ENCODE peak calls at places on chromosomes 3 and 15, in four cellular contexts. A is HepG2, V is K562, G is GM12878. S is an unnamed sample.

GRCh38 chr15:78715930-78716329 is 74.9 kb upstream of the CHRNB4 start:
- DNase-seq in A (no peak), G (no peak), V (no peak), S (no peak)

GRCh38 chr3:149368201-149368849 is 9.1 kb downstream of the TM4SF1 start:
- DNase-seq in V (no peak), A (no peak), G (no peak), S (no peak)

GRCh38 chr15:26921433-26921832 is 49.5 kb upstream of the GABRG3 start:
- DNase-seq in V (no peak), G (no peak), A (no peak), S (no peak)

GRCh38 chr3:128103277-128103676 is 20.3 kb downstream of the RUVBL1 start:
- DNase-seq in V (no peak), A (no peak), G (no peak), S (no peak)

GRCh38 chr15:63465104-63465503 is 39.3 kb upstream of the USP3 start:
- DNase-seq in A (no peak), G (no peak), V (no peak), S (no peak)

GRCh38 chr3:114542359-114542758 is 248.5 kb downstream of the TIGIT start:
- DNase-seq in G (no peak), A (no peak), V (no peak), S (no peak)

GRCh38 chr3:194176274-194176991 is 40.5 kb downstream of the HES1 start:
- DNase-seq in G (no peak), V (no peak), A (no peak), S (no peak)

GRCh38 chr3:136818191-136818850 is 605 bp upstream of the SLC35G2 start:
- DNase-seq in A (peak), V (peak), G (no peak), S (peak)

GRCh38 chr15:67508367-67508766 is 12.6 kb upstream of the C15orf61 start:
- DNase-seq in A (no peak), V (no peak), G (no peak), S (no peak)

GRCh38 chr15:85044251-85044853 is 62.7 kb downstream of the PDE8A start:
- DNase-seq in G (peak), A (peak), V (peak), S (peak)

GRCh38 chr3:173411288-173412064 is 13.9 kb downstream of the NLGN1 start:
- DNase-seq in G (no peak), V (peak), A (peak), S (peak)

GRCh38 chr15:89845305-89845893 is 30.7 kb upstream of the ANPEP start:
- DNase-seq in A (peak), G (no peak), V (no peak), S (no peak)

GRCh38 chr15:88036154-88036839 is 220.2 kb downstream of the NTRK3 start:
- DNase-seq in A (no peak), V (no peak), G (no peak), S (no peak)

GRCh38 chr3:113685956-113686721 is 10.3 kb downstream of the USF3 start:
- DNase-seq in G (no peak), V (no peak), A (peak), S (no peak)

GRCh38 chr15:91559066-91559465 is 294.4 kb upstream of the SLCO3A1 start:
- DNase-seq in G (no peak), V (no peak), A (peak), S (no peak)

GRCh38 chr15:91549581-91549980 is 303.9 kb upstream of the SLCO3A1 start:
- DNase-seq in G (no peak), V (no peak), A (no peak), S (no peak)

GRCh38 chr15:91552555-91552954 is 301.0 kb upstream of the SLCO3A1 start:
- DNase-seq in V (no peak), G (no peak), A (no peak), S (no peak)

GRCh38 chr15:91553455-91553854 is 300.1 kb upstream of the SLCO3A1 start:
- DNase-seq in V (no peak), A (no peak), G (no peak), S (no peak)

DNA sequence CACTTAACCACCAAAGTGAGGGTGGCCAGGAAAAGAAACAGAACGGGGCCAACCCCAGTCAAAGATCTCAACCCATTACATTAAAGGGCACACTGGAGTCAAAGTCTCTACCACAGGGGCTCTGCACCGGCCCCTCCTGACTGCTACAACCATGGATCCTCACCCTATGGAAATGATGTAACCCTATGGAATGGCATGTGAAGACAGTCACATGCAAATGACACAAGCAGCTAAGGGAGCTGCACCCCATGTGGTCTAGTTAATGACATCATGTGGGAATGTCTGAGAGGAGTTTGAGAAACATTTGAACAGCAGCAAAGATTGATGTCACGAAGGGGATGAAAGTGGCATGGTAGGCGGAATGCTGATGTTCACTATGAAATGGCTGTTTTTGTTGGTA is 298.2 kb upstream of the SLCO3A1 start:
- DNase-seq in V (no peak), G (no peak), A (no peak), S (no peak)
- TF ChIP-seq TARDBP in V (no peak), G (no peak), A (no peak), S (no peak)

DNA sequence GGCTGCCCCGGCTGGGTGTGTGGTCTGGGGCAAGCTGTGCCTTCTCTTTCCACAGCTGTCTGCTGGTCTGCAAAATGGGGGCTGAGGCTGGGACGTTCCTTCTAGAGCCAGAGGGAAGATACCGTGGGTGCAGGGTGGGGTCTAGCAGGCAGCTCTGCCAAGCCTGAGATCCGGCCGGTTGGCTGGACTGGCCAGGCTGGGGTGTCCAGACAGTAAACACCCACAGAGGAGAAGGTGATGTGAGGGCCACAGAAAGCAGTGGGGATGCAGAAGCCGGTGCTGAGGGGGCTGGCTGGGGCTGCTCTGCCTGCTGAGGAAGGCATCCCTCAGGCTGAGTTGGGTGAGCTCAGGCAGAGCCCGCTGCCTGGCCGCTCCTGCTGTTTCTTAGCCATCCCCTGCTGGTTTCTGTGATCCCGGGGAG is 46.1 kb downstream of the FBLN2 start:
- DNase-seq in A (no peak), G (no peak), V (no peak), S (no peak)
- TF ChIP-seq TARDBP in A (no peak), G (no peak), V (no peak), S (no peak)

GRCh38 chr3:17076940-17077605 is 192.3 kb downstream of the PLCL2 start:
- DNase-seq in G (no peak), V (no peak), A (no peak), S (no peak)

GRCh38 chr3:17075907-17076306 is 191.2 kb downstream of the PLCL2 start:
- DNase-seq in G (no peak), V (peak), A (no peak), S (no peak)

GRCh38 chr3:17075358-17075757 is 190.6 kb downstream of the PLCL2 start:
- DNase-seq in G (no peak), A (no peak), V (no peak), S (no peak)

GRCh38 chr3:17077614-17078013 is 192.9 kb downstream of the PLCL2 start:
- DNase-seq in V (no peak), G (no peak), A (no peak), S (no peak)

GRCh38 chr3:17074559-17074958 is 189.8 kb downstream of the PLCL2 start:
- DNase-seq in A (no peak), V (no peak), G (no peak), S (no peak)
- TF ChIP-seq TARDBP in A (no peak), V (no peak), G (no peak), S (no peak)

DNA sequence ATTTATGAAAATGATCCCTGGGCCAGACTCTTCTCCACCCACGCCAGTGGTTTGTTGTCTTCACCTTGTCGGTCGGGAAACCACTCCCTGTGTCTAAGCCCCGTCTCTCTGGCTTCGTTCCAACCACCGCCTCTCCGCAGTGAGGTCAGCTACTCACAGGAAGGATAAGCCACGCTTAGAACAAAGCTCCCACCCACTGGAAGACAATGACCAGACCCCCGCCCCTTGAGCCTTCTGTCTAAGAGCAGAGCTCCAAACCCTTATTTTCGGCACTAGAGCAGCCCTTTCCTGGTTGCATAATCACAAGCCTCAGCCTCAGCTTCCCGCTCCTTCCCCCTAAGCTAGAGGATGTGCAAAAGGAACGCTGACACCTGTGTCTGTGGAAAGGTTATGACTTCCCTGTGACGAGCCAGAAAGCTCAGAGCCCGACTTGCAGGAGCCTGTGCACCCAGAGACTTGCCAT is 114.9 kb upstream of the MEF2A start:
- DNase-seq in V (peak), G (no peak), A (no peak), S (no peak)
- TF ChIP-seq TARDBP in V (no peak), G (no peak), A (no peak), S (no peak)

DNA sequence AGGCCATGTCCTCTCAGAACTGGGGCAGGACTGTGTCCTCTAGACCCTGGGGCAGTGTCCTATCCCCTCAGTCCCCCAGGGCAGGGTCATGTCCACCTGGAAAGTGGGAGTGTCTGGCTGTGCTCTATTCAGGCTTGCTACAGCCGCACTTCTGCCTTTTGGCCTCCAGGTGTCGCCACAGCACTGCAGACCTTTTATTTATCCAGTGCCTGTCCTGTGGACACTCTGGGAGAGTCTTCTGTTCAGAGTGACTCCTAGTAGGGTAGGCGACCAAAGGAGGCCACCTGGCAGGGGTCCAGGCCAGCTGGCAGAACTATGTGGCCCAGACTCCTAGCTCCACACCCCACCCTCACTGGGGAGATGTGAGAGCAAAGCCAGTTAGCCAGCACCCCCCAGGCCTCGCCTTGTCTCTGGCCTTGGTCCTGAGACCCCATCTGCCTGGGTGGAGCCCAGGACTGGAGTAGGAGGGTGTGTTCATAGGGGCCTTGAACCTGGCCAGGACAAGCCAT is 3.9 kb downstream of the TMIE start:
- DNase-seq in A (peak), V (peak), G (peak), S (peak)
- TF ChIP-seq TARDBP in A (no peak), V (peak), G (no peak), S (no peak)

GRCh38 chr15:43207024-43207423 is 13.8 kb downstream of the EPB42 start:
- DNase-seq in V (no peak), A (no peak), G (no peak), S (no peak)
- TF ChIP-seq TARDBP in V (no peak), A (no peak), G (no peak), S (no peak)

DNA sequence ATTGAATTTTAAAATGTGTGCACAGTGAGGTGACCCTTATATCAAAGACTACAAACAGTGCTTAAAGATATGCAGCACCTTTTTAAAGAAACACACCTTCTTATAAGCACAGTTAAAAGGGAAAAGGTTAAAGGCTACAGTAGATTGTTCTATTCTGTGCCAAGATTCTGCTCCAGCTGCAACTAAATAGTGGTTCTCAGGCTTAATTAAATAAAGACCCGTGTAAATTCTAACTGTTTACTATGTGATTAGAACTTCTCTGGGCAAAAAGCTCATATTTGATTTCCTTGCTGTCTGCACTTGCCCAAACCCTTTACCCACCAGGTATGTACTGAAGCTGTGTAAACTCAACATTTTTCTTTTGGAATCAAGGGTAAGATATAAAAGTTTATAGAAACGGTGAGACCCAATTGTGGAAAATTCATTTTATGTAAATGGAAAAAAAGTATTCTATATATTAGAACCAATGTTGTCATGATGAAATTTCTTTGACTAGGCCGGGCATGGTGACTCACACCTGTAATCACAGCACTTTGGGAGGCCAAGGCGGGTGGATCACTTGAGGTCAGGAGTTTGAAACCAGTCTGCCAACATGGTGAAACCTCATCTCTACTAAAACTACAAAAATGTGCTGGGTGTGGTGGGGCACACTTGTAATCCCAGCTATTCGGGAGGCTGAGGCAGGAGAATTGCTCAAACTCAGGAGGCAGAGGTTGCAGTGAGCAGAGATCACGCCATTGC is 230.7 kb downstream of the MECOM start:
- DNase-seq in G (no peak), A (no peak), V (no peak), S (no peak)
- TF ChIP-seq TARDBP in G (no peak), A (no peak), V (no peak), S (no peak)

S was measured in HEK293T.